ENCODE peak calls at places on chromosome 19, in seven cellular contexts. One of them, this sample, is unnamed.

GRCh38 chr19:48635966-48636858 is 967 bp downstream of the DBP start:
- DNase-seq in fibroblast of gingiva: no peak
- DNase-seq in AG08396: peak
- DNase-seq in activated CD4-positive, alpha-beta T cell treated with anti-CD3 and anti-CD28 coated beads for 4 hours: no peak
- DNase-seq in GM20000: no peak
- DNase-seq in MCF 10A: no peak
- DNase-seq in LNCaP clone FGC: no peak
- DNase-seq in this sample: no peak

GRCh38 chr19:372306-372890 is 27.8 kb upstream of the MIER2 start:
- DNase-seq in fibroblast of gingiva: peak
- DNase-seq in LNCaP clone FGC: peak
- DNase-seq in GM20000: no peak
- DNase-seq in activated CD4-positive, alpha-beta T cell treated with anti-CD3 and anti-CD28 coated beads for 4 hours: no peak
- DNase-seq in MCF 10A: no peak
- DNase-seq in AG08396: peak
- DNase-seq in this sample: peak

GRCh38 chr19:56270676-56271075 is 1.9 kb upstream of the EDDM13 start:
- DNase-seq in MCF 10A: no peak
- DNase-seq in LNCaP clone FGC: no peak
- DNase-seq in fibroblast of gingiva: no peak
- DNase-seq in activated CD4-positive, alpha-beta T cell treated with anti-CD3 and anti-CD28 coated beads for 4 hours: no peak
- DNase-seq in GM20000: no peak
- DNase-seq in AG08396: no peak
- DNase-seq in this sample: no peak

GRCh38 chr19:23118400-23118799 is 1.6 kb downstream of the ZNF730 start:
- DNase-seq in LNCaP clone FGC: no peak
- DNase-seq in MCF 10A: no peak
- DNase-seq in GM20000: no peak
- DNase-seq in fibroblast of gingiva: no peak
- DNase-seq in activated CD4-positive, alpha-beta T cell treated with anti-CD3 and anti-CD28 coated beads for 4 hours: no peak
- DNase-seq in AG08396: no peak
- DNase-seq in this sample: no peak

GRCh38 chr19:13082192-13083007 is 20.3 kb downstream of the LYL1 start:
- DNase-seq in AG08396: peak
- DNase-seq in GM20000: no peak
- DNase-seq in activated CD4-positive, alpha-beta T cell treated with anti-CD3 and anti-CD28 coated beads for 4 hours: no peak
- DNase-seq in LNCaP clone FGC: no peak
- DNase-seq in fibroblast of gingiva: peak
- DNase-seq in MCF 10A: no peak
- DNase-seq in this sample: peak

GRCh38 chr19:4379383-4380253 is 20.7 kb downstream of the SH3GL1 start:
- DNase-seq in fibroblast of gingiva: peak
- DNase-seq in AG08396: no peak
- DNase-seq in MCF 10A: peak
- DNase-seq in LNCaP clone FGC: no peak
- DNase-seq in GM20000: peak
- DNase-seq in activated CD4-positive, alpha-beta T cell treated with anti-CD3 and anti-CD28 coated beads for 4 hours: peak
- DNase-seq in this sample: peak

GRCh38 chr19:40466219-40467006 is at the start of gene SPTBN4:
- DNase-seq in AG08396: no peak
- DNase-seq in fibroblast of gingiva: no peak
- DNase-seq in GM20000: peak
- DNase-seq in LNCaP clone FGC: no peak
- DNase-seq in activated CD4-positive, alpha-beta T cell treated with anti-CD3 and anti-CD28 coated beads for 4 hours: peak
- DNase-seq in MCF 10A: no peak
- DNase-seq in this sample: no peak

GRCh38 chr19:5547881-5548280 is 19.9 kb downstream of the TINCR start:
- DNase-seq in fibroblast of gingiva: no peak
- DNase-seq in GM20000: peak
- DNase-seq in activated CD4-positive, alpha-beta T cell treated with anti-CD3 and anti-CD28 coated beads for 4 hours: no peak
- DNase-seq in MCF 10A: peak
- DNase-seq in LNCaP clone FGC: no peak
- DNase-seq in AG08396: peak
- DNase-seq in this sample: no peak

GRCh38 chr19:54100560-54100959 is at the start of gene OSCAR:
- DNase-seq in AG08396: no peak
- DNase-seq in fibroblast of gingiva: no peak
- DNase-seq in MCF 10A: no peak
- DNase-seq in LNCaP clone FGC: no peak
- DNase-seq in activated CD4-positive, alpha-beta T cell treated with anti-CD3 and anti-CD28 coated beads for 4 hours: no peak
- DNase-seq in GM20000: no peak
- DNase-seq in this sample: no peak

GRCh38 chr19:461664-462551 is 1.1 kb upstream of the SHC2 start:
- DNase-seq in fibroblast of gingiva: no peak
- DNase-seq in MCF 10A: no peak
- DNase-seq in AG08396: no peak
- DNase-seq in LNCaP clone FGC: no peak
- DNase-seq in activated CD4-positive, alpha-beta T cell treated with anti-CD3 and anti-CD28 coated beads for 4 hours: no peak
- DNase-seq in GM20000: no peak
- DNase-seq in this sample: no peak

GRCh38 chr19:49056101-49056901 is 1.2 kb downstream of the CGB7 start:
- DNase-seq in GM20000: peak
- DNase-seq in MCF 10A: peak
- DNase-seq in fibroblast of gingiva: peak
- DNase-seq in LNCaP clone FGC: no peak
- DNase-seq in activated CD4-positive, alpha-beta T cell treated with anti-CD3 and anti-CD28 coated beads for 4 hours: peak
- DNase-seq in AG08396: peak
- DNase-seq in this sample: peak

GRCh38 chr19:7540761-7541480 is 5.4 kb downstream of the PNPLA6 start:
- DNase-seq in fibroblast of gingiva: no peak
- DNase-seq in GM20000: no peak
- DNase-seq in activated CD4-positive, alpha-beta T cell treated with anti-CD3 and anti-CD28 coated beads for 4 hours: no peak
- DNase-seq in LNCaP clone FGC: no peak
- DNase-seq in MCF 10A: peak
- DNase-seq in AG08396: peak
- DNase-seq in this sample: peak

This sample was measured in astrocyte.